ENCODE peak calls at places on chromosomes 12 and 14, in ten cellular contexts. K, H, R, U, N, C, X, F, Y and P are unnamed samples.

GRCh38 chr12:46160081-46160980 is 108.5 kb downstream of the SLC38A1 start:
- DNase-seq in R (no peak), K (no peak), Y (no peak), H (no peak), N (no peak), X (peak; percentile 70), U (no peak), C (no peak), F (peak; percentile 34), P (no peak)

GRCh38 chr12:46983959-46984833 is 95.2 kb upstream of the PCED1B start:
- DNase-seq in H (no peak), R (peak; percentile 51), Y (no peak), U (no peak), C (peak; percentile 76), X (no peak), F (peak; percentile 27), N (peak; percentile 23), K (peak; percentile 5), P (no peak)

GRCh38 chr14:96151242-96151641 is 53.4 kb upstream of the BDKRB2 start:
- DNase-seq in U (no peak), X (no peak), N (no peak), C (no peak), K (no peak), R (no peak), H (no peak), F (no peak), Y (no peak), P (no peak)

GRCh38 chr14:106843951-106844483 is 1317.6 kb downstream of the TMEM121 start:
- DNase-seq in N (peak; percentile 67), K (peak; percentile 31), U (no peak), F (peak; percentile 13), Y (peak; percentile 75), C (no peak), X (no peak), R (no peak), H (peak; percentile 55), P (no peak)

GRCh38 chr12:104682790-104683279 is 226.1 kb downstream of the CHST11 start:
- DNase-seq in Y (no peak), K (no peak), C (no peak), R (no peak), H (no peak), N (no peak), F (no peak), U (no peak), X (no peak), P (peak; percentile 70)

GRCh38 chr12:132356686-132357622 is 27.6 kb upstream of the GALNT9 start:
- DNase-seq in N (peak; percentile 47), U (peak; percentile 27), C (peak; percentile 52), R (no peak), K (no peak), F (no peak), Y (no peak), H (peak; percentile 59), X (peak; percentile 87), P (peak; percentile 47)

GRCh38 chr14:100733152-100733850 is 6.6 kb downstream of the DLK1 start:
- DNase-seq in F (peak; percentile 24), R (no peak), C (no peak), N (no peak), X (peak; percentile 18), H (no peak), K (no peak), U (no peak), Y (no peak), P (no peak)

GRCh38 chr12:132314035-132314434 is 15.4 kb downstream of the GALNT9 start:
- DNase-seq in N (no peak), K (no peak), U (no peak), R (no peak), C (no peak), Y (no peak), X (peak; percentile 14), F (no peak), H (no peak), P (no peak)

GRCh38 chr12:71704920-71705319 is 19.0 kb downstream of the TMEM19 start:
- DNase-seq in K (no peak), X (no peak), N (no peak), F (no peak), Y (no peak), H (no peak), R (no peak), U (no peak), C (no peak), P (no peak)

GRCh38 chr12:103373088-103373523 is 122.7 kb downstream of the C12orf42 start:
- DNase-seq in Y (peak; percentile 70), R (no peak), H (no peak), C (no peak), K (no peak), F (no peak), U (no peak), X (no peak), N (no peak), P (peak; percentile 28)

GRCh38 chr12:108826807-108827721 is 30.3 kb downstream of the SSH1 start:
- DNase-seq in C (no peak), Y (no peak), U (no peak), X (no peak), F (peak; percentile 43), H (no peak), R (no peak), K (no peak), N (no peak), P (no peak)

DNA sequence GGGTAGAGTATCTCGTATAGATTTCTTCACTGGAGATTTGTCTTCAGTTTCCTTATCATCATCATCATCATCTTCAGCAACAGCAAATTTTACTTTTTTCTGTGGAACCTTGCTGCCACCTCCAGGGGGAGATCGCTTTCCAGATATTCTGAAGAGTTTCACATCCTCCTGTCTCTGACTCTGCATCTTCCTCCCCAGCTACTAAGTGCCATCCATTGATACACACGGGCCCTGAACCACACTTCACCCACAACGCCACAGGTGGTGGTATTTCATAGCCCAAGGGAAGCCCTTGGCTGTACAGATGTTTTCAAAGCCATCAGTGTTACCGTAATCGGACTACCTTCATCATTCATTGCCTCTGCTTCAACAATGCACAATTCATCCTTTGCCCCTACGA is 82.2 kb downstream of the PPP2R5C start:
- DNase-seq in X (no peak), R (no peak), H (no peak), K (no peak), U (no peak), Y (no peak), F (no peak), C (peak; percentile 24), N (peak; percentile 44), P (no peak)
- TF ChIP-seq CTCF in X (peak; percentile 17), R (peak; percentile 9), H (no peak), K (no peak), U (peak; percentile 30), Y (no peak), F (peak; percentile 31), C (peak; percentile 29), N (peak; percentile 16), P (peak; percentile 27)

DNA sequence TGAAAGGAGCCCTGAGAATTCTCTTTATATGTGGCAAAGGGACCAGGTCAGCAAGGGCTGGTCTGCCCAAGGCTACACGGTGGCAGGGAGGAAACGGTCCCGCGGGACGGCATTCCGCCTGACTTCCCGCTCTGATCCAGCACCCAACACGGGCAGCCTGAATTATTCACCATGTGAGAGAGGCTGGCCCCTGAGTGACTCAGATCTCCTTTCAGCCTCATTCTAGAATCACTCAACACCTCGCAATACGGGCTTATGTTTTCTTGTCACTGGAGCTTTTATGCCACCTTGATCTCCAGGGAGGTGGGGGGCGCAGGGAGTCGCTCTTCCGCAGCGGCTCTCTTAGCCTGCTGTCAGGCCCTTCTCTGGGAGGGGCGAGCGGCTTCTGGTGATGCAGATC is 8.5 kb downstream of the LRTM2 start:
- DNase-seq in N (no peak), Y (no peak), F (no peak), K (no peak), C (no peak), R (no peak), U (no peak), H (no peak), X (peak; percentile 24), P (no peak)
- TF ChIP-seq EP300 in N (no peak), Y (no peak), F (no peak), K (no peak), C (no peak), R (no peak), U (no peak), H (no peak), X (no peak), P (no peak)

DNA sequence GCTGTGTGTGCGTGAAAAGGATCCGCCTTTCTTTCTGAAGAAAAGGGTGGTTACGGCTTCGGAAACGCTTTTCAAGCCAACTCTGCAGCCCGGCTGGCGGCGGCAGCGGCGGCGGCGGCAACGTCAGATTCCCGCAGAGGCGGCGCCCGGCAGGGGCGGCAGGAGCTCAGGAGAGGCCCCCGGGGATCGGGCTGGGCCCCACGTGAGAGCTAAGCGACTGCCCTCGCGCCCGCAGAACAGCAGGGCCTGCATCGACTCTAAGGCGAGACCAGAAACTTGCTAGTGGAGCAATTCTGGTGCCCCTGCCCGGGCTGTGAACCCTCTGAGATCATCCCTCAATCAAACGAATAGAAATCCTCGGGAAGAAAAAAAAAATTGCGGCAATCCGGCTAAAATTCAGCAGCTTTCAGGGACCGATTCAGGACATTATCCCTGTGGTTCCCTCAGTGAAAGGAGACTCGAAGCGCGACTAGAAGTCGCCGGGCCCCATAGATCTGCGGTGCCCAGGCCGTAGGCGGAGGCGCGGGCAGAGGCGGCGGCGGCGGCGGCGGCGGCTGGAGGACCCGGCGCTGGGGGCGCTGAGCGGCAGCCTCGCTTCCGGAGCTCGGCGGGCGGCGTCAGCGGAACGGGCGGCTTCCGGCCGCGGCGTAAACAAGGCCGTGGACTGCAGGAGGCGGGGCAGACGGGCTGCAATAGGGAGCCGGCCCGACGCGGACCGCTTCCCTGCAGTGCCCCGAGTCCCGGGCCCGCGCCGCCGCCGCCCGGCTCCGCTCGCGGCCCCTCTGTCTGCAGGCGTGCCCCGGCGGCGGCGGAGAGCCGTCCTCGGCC is at the start of gene KLHDC2:
- DNase-seq in N (peak; percentile 92), Y (peak; percentile 93), X (peak; percentile 93), H (peak; percentile 92), U (peak; percentile 72), F (peak; percentile 92), C (peak; percentile 91), K (peak; percentile 72), R (peak; percentile 73), P (peak; percentile 98)
- TF ChIP-seq CTCF in N (no peak), Y (no peak), X (no peak), H (no peak), U (peak; percentile 24), F (peak; percentile 58), C (peak; percentile 62), K (peak; percentile 51), R (peak; percentile 73), P (peak; percentile 20)

GRCh38 chr12:1972260-1972659 is 32.0 kb downstream of the DCP1B start:
- DNase-seq in R (no peak), Y (no peak), F (no peak), K (no peak), N (no peak), U (no peak), X (no peak), H (no peak), C (no peak), P (no peak)

GRCh38 chr12:1966561-1967211 is 37.6 kb downstream of the DCP1B start:
- DNase-seq in H (no peak), N (no peak), K (no peak), R (no peak), Y (no peak), U (no peak), X (peak; percentile 76), C (no peak), F (no peak), P (no peak)

GRCh38 chr12:1972856-1973317 is 31.4 kb downstream of the DCP1B start:
- DNase-seq in N (peak; percentile 41), H (no peak), K (peak; percentile 27), C (no peak), Y (no peak), U (no peak), X (peak; percentile 95), F (no peak), R (no peak), P (no peak)

GRCh38 chr12:1974812-1975211 is 29.4 kb downstream of the DCP1B start:
- DNase-seq in C (no peak), F (no peak), X (no peak), U (no peak), R (no peak), K (no peak), N (no peak), H (no peak), Y (no peak), P (no peak)

GRCh38 chr12:1970331-1970900 is 33.8 kb downstream of the DCP1B start:
- DNase-seq in R (no peak), X (no peak), F (no peak), H (no peak), Y (no peak), C (no peak), N (no peak), K (no peak), U (no peak), P (no peak)
- TF ChIP-seq EP300 in R (no peak), X (no peak), F (no peak), H (no peak), Y (no peak), C (no peak), N (no peak), K (no peak), U (no peak), P (no peak)